ENCODE peak calls at places on chromosome 6, in eight cellular contexts. N is right cardiac atrium, A is NT2/D1, Z is amniotic epithelial cell, J is skeletal muscle cell, T is tibial nerve, M is GM23338, R is Kasumi-1. O is an unnamed sample.

GRCh38 chr6:167879612-167880011 is 52.9 kb downstream of the AFDN start:
- DNase-seq in N (no peak), A (no peak), Z (no peak), J (no peak), T (no peak), M (no peak), R (no peak), O (no peak)

GRCh38 chr6:120764312-120764711 is 570.0 kb downstream of the TBC1D32 start:
- DNase-seq in N (no peak), A (no peak), Z (no peak), J (no peak), T (no peak), M (peak), R (no peak), O (no peak)

GRCh38 chr6:137291441-137291840 is 72.3 kb upstream of the IFNGR1 start:
- DNase-seq in N (no peak), A (no peak), Z (peak), J (peak), T (peak), M (no peak), R (peak), O (no peak)

GRCh38 chr6:125749864-125750691 is 646 bp downstream of the HEY2 start:
- DNase-seq in N (peak), A (no peak), Z (no peak), J (no peak), T (no peak), M (peak), R (no peak), O (no peak)

GRCh38 chr6:133241901-133242760 is 974 bp downstream of the EYA4 start:
- DNase-seq in N (peak), A (no peak), Z (no peak), J (no peak), T (peak), M (peak), R (no peak), O (no peak)

GRCh38 chr6:57097596-57097995 is 7.6 kb downstream of the ZNF451 start:
- DNase-seq in N (no peak), A (no peak), Z (peak), J (no peak), T (no peak), M (no peak), R (no peak), O (no peak)

GRCh38 chr6:92701425-92702096 is 717.8 kb downstream of the EPHA7 start:
- DNase-seq in N (peak), A (no peak), Z (no peak), J (no peak), T (no peak), M (peak), R (no peak), O (no peak)

GRCh38 chr6:93366506-93366905 is 52.9 kb downstream of the EPHA7 start:
- DNase-seq in N (no peak), A (no peak), Z (no peak), J (no peak), T (no peak), M (no peak), R (no peak), O (no peak)

GRCh38 chr6:37456126-37456525 is 23.1 kb downstream of the CMTR1 start:
- DNase-seq in N (no peak), A (no peak), Z (peak), J (no peak), T (no peak), M (no peak), R (no peak), O (peak)

GRCh38 chr6:111173341-111173740 is 86.0 kb downstream of the SLC16A10 start:
- DNase-seq in N (no peak), A (no peak), Z (no peak), J (no peak), T (no peak), M (peak), R (no peak), O (no peak)

GRCh38 chr6:70415660-70416059 is 2.4 kb downstream of the FAM135A start:
- DNase-seq in N (no peak), A (no peak), Z (no peak), J (no peak), T (no peak), M (no peak), R (no peak), O (no peak)

GRCh38 chr6:80640176-80640575 is 533.7 kb downstream of the BCKDHB start:
- DNase-seq in N (no peak), A (no peak), Z (peak), J (no peak), T (no peak), M (no peak), R (no peak), O (no peak)

GRCh38 chr6:5832621-5833107 is 174.1 kb downstream of the NRN1 start:
- DNase-seq in N (no peak), A (no peak), Z (no peak), J (no peak), T (no peak), M (no peak), R (no peak), O (no peak)

GRCh38 chr6:53112404-53112803 is 36.2 kb downstream of the GCM1 start:
- DNase-seq in N (no peak), A (no peak), Z (no peak), J (no peak), T (no peak), M (no peak), R (no peak), O (no peak)

GRCh38 chr6:121590941-121591340 is 155.5 kb downstream of the GJA1 start:
- DNase-seq in N (no peak), A (no peak), Z (no peak), J (no peak), T (no peak), M (no peak), R (no peak), O (no peak)

GRCh38 chr6:149170564-149171452 is 146.7 kb upstream of the TAB2 start:
- DNase-seq in N (peak), A (no peak), Z (no peak), J (no peak), T (no peak), M (no peak), R (no peak), O (no peak)

GRCh38 chr6:49744259-49744658 is at the start of gene CRISP3:
- DNase-seq in N (no peak), A (no peak), Z (no peak), J (no peak), T (no peak), M (no peak), R (no peak), O (no peak)

GRCh38 chr6:35415065-35415880 is 36.9 kb upstream of the FANCE start:
- DNase-seq in N (peak), A (peak), Z (peak), J (peak), T (peak), M (peak), R (peak), O (peak)

GRCh38 chr6:135906542-135906941 is 55.0 kb downstream of the PDE7B start:
- DNase-seq in N (no peak), A (no peak), Z (peak), J (no peak), T (no peak), M (no peak), R (no peak), O (no peak)

GRCh38 chr6:170371588-170371987 is 65.0 kb downstream of the FAM120B start:
- DNase-seq in N (peak), A (no peak), Z (peak), J (no peak), T (no peak), M (peak), R (no peak), O (no peak)

GRCh38 chr6:15555101-15556038 is 107.5 kb downstream of the DTNBP1 start:
- DNase-seq in N (no peak), A (no peak), Z (no peak), J (no peak), T (no peak), M (peak), R (no peak), O (no peak)

GRCh38 chr6:7086488-7086887 is 21.3 kb upstream of the RREB1 start:
- DNase-seq in N (peak), A (no peak), Z (no peak), J (no peak), T (peak), M (no peak), R (peak), O (no peak)

GRCh38 chr6:128601060-128601459 is 80.7 kb upstream of the PTPRK start:
- DNase-seq in N (no peak), A (no peak), Z (peak), J (no peak), T (no peak), M (no peak), R (peak), O (no peak)

GRCh38 chr6:98975331-98975891 is 27.7 kb upstream of the FBXL4 start:
- DNase-seq in N (no peak), A (no peak), Z (no peak), J (no peak), T (no peak), M (no peak), R (no peak), O (no peak)

GRCh38 chr6:144702781-144703180 is 417.6 kb downstream of the UTRN start:
- DNase-seq in N (no peak), A (no peak), Z (no peak), J (no peak), T (no peak), M (no peak), R (no peak), O (no peak)

GRCh38 chr6:1482381-1483166 is 93.2 kb downstream of the FOXF2 start:
- DNase-seq in N (no peak), A (no peak), Z (no peak), J (no peak), T (no peak), M (no peak), R (no peak), O (no peak)

O was measured in GM04503.